ENCODE peak calls at places on chromosomes 13 and 19, in four cellular contexts. Z is WTC11, V is K562, Y is HepG2. D is an unnamed sample.

GRCh38 chr13:79490846-79491245 is 9.9 kb downstream of the NDFIP2 start:
- DNase-seq in Z (no peak), V (no peak), Y (no peak), D (no peak)

GRCh38 chr19:3175761-3176714 is 2.5 kb upstream of the S1PR4 start:
- DNase-seq in Z (no peak), V (no peak), Y (no peak), D (no peak)

GRCh38 chr13:40613192-40613818 is 53.1 kb downstream of the FOXO1 start:
- DNase-seq in Z (no peak), V (no peak), Y (no peak), D (peak)

GRCh38 chr19:3983936-3984583 is 1.2 kb downstream of the EEF2 start:
- DNase-seq in Z (no peak), V (peak), Y (no peak), D (no peak)

GRCh38 chr13:39729161-39729560 is 73.7 kb downstream of the COG6 start:
- DNase-seq in Z (no peak), V (no peak), Y (no peak), D (no peak)

GRCh38 chr19:17623224-17623935 is 64.8 kb downstream of the UNC13A start:
- DNase-seq in Z (no peak), V (peak), Y (no peak), D (no peak)

GRCh38 chr19:46602392-46603194 is 1.5 kb downstream of the CALM3 start:
- DNase-seq in Z (no peak), V (peak), Y (no peak), D (peak)

GRCh38 chr19:18328340-18329034 is 5.6 kb upstream of the LSM4 start:
- DNase-seq in Z (peak), V (peak), Y (peak), D (peak)

GRCh38 chr13:30806784-30807183 is 71.4 kb downstream of the ALOX5AP start:
- DNase-seq in Z (no peak), V (no peak), Y (no peak), D (no peak)

GRCh38 chr13:26929971-26930730 is 169.6 kb upstream of the GPR12 start:
- DNase-seq in Z (peak), V (peak), Y (peak), D (peak)

GRCh38 chr13:87671824-87672603 is 843 bp downstream of the SLITRK5 start:
- DNase-seq in Z (peak), V (no peak), Y (no peak), D (peak)

GRCh38 chr13:41017153-41017552 is 2.0 kb downstream of the ELF1 start:
- DNase-seq in Z (no peak), V (no peak), Y (no peak), D (no peak)

GRCh38 chr13:47277774-47278173 is 380.9 kb upstream of the HTR2A start:
- DNase-seq in Z (no peak), V (no peak), Y (no peak), D (no peak)

GRCh38 chr13:54799621-54800226 is 1771.1 kb downstream of the OLFM4 start:
- DNase-seq in Z (no peak), V (no peak), Y (no peak), D (no peak)

GRCh38 chr19:1725100-1726064 is 27.9 kb upstream of the ONECUT3 start:
- DNase-seq in Z (peak), V (peak), Y (peak), D (peak)

GRCh38 chr19:36605839-36606478 is 846 bp downstream of the ZNF382 start:
- DNase-seq in Z (no peak), V (no peak), Y (no peak), D (no peak)

GRCh38 chr13:111336666-111337065 is 16.2 kb downstream of the TEX29 start:
- DNase-seq in Z (no peak), V (no peak), Y (no peak), D (no peak)

GRCh38 chr13:45368571-45368970 is 27.6 kb upstream of the TPT1 start:
- DNase-seq in Z (no peak), V (no peak), Y (no peak), D (no peak)

GRCh38 chr13:97574926-97575325 is 141.0 kb downstream of the RAP2A start:
- DNase-seq in Z (peak), V (no peak), Y (peak), D (peak)
- TF ChIP-seq ELF4 in Z (no peak), V (no peak), Y (no peak), D (no peak)

GRCh38 chr19:35040826-35041547 is 534 bp upstream of the HPN start:
- DNase-seq in Z (peak), V (peak), Y (peak), D (no peak)
- TF ChIP-seq ELF4 in Z (no peak), V (no peak), Y (peak), D (no peak)

DNA sequence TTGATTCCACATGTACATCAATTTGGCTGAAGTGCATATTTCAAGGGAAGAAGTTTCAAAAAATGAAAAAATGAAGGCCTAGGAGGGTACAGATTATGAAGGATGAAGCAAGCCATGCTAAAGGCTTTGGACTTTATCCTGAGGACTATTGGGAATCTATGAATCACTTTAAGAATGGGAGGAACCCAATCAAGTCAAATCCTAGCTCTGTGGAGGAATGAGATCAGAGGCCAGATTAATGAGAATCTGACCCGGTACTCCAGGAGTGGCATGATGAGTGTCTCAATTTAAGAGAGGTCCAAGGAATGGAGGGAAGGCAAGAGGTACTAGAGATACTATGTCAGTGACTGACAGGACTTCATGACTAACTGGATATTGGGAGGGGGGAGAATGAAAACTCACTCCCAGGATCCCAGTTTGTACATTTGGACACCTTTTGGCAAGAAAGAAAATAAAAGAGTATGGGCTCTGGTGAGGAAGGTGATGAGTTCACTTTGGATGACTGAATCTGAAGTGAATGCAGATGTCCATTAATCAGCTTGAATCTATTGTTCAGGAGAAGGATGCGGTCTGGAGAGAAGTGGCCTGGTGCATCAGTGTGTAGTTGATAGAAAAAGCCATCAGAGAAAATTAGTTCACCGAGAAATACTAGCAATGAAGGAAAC is 349.0 kb downstream of the EFNB2 start:
- DNase-seq in Z (no peak), V (no peak), Y (no peak), D (no peak)
- TF ChIP-seq ELF4 in Z (no peak), V (no peak), Y (no peak), D (no peak)

DNA sequence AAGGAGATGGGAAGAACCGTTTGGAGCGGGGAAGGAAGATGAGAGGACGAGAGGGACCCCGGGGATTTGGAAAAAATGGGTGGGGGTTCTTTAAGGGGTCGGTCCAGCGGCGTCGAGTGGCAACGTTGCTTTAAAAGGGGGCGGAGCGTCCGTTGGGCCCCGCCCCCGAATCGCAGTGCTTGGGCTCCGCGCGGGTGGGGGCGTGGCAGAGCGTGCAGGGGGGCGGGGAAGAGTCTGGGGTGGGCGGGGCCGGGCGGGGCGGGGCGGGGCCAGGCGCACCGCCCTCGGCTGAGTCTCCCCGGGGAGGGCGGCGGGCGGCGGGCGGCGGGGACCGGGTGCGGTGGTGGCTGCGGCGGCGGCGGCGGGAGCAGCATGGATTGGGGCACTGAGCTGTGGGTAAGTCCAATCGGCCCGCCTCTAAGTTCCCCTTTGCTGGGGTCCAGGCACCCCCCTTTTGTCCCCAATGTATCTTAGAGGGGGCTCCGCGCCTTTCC is at the start of gene TRIP10:
- DNase-seq in Z (peak), V (peak), Y (peak), D (peak)
- TF ChIP-seq ELF4 in Z (no peak), V (no peak), Y (no peak), D (no peak)

GRCh38 chr13:90402102-90402501 is 945.4 kb upstream of the MIR17HG start:
- DNase-seq in Z (no peak), V (no peak), Y (no peak), D (no peak)
- TF ChIP-seq ELF4 in Z (no peak), V (no peak), Y (no peak), D (no peak)

DNA sequence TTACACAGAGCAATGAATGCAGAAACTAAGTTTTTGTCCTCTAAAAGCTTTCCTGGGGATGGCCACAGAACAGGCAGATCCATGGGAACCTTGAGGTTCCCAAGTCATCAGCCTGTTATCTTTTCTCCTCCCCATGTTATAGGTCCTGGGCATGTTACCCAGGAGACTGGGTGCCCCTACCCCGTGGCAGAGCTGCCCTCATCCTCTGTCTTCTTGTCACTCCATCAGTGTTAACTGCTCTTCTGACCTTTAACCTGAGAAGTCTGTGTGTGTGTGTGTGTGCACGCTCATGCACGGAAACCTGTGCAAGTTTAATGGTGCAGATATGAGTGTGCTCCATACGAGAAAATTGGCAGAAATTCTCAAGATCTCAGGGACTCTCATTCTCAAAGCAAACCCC is 43.9 kb upstream of the ZNF724 start:
- DNase-seq in Z (no peak), V (no peak), Y (no peak), D (no peak)
- TF ChIP-seq ELF4 in Z (no peak), V (no peak), Y (no peak), D (no peak)

GRCh38 chr19:19399733-19400438 is 5.6 kb upstream of the GATAD2A start:
- DNase-seq in Z (no peak), V (no peak), Y (no peak), D (no peak)

GRCh38 chr19:19404879-19405860 is at the start of gene GATAD2A:
- DNase-seq in Z (peak), V (peak), Y (peak), D (peak)

GRCh38 chr19:19402656-19403372 is 2.7 kb upstream of the GATAD2A start:
- DNase-seq in Z (no peak), V (no peak), Y (no peak), D (no peak)

GRCh38 chr19:19405919-19406877 is 723 bp downstream of the GATAD2A start:
- DNase-seq in Z (peak), V (peak), Y (no peak), D (peak)

DNA sequence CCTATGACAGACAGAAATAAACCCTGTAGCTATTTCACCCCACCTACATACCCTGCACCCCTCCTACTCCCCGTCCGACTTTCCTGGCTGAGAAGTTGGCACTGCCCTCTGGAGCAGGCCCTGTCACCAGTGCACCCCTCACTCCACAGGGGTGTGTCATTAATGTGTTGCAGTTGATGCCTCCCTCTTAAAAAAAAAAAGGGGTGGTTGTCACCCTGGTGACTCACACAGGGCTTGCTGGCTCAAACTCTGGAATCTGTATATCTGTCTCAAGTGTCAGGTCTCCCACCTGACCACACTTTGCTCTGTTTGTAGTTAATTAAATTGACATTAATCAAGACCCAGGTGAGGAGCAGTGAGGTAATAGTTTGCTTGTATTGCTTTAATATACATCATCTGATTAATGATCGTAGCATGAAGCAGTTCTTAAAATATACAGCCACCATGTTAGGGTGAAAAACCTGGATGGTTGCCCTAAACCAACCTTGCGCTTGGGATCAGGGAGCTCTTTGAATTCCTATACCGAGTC is 2.0 kb upstream of the GATAD2A start:
- DNase-seq in Z (no peak), V (peak), Y (no peak), D (no peak)
- TF ChIP-seq ELF4 in Z (no peak), V (no peak), Y (no peak), D (no peak)

GRCh38 chr19:6610934-6611370 is 20.0 kb upstream of the CD70 start:
- DNase-seq in Z (no peak), V (no peak), Y (no peak), D (no peak)
- TF ChIP-seq ELF4 in Z (no peak), V (no peak), Y (no peak), D (no peak)

D was measured in HEK293T.